ENCODE peak calls at places on chromosomes 5 and 9, in seven cellular contexts. C is ovary, E is A549, U is sigmoid colon, G is heart left ventricle, O is stomach, T is upper lobe of left lung. V is an unnamed sample.

GRCh38 chr5:115459844-115460243 is 84.7 kb downstream of the FEM1C start:
- DNase-seq in T (no peak), O (no peak), C (no peak), E (no peak), U (no peak), G (no peak), V (no peak)

GRCh38 chr9:99018653-99019052 is 74.9 kb downstream of the COL15A1 start:
- DNase-seq in U (no peak), T (no peak), O (no peak), C (no peak), G (no peak), E (no peak), V (no peak)

GRCh38 chr5:140112685-140113179 is 1.2 kb upstream of the PURA start:
- DNase-seq in T (no peak), O (no peak), G (no peak), C (no peak), U (no peak), E (no peak), V (no peak)

GRCh38 chr5:174523311-174524159 is 200.8 kb upstream of the MSX2 start:
- DNase-seq in G (no peak), C (no peak), O (no peak), E (peak; percentile 18), U (no peak), T (no peak), V (no peak)

GRCh38 chr9:34334337-34334824 is 5.0 kb downstream of the NUDT2 start:
- DNase-seq in C (no peak), T (no peak), U (no peak), G (no peak), E (no peak), O (no peak), V (no peak)

GRCh38 chr5:63125862-63126261 is 547.2 kb downstream of the LRRC70 start:
- DNase-seq in U (no peak), T (no peak), G (no peak), E (peak; percentile 24), O (no peak), C (peak; percentile 16), V (no peak)

GRCh38 chr9:133057006-133057405 is 4.8 kb upstream of the CEL start:
- DNase-seq in G (no peak), T (no peak), E (no peak), C (no peak), U (no peak), O (no peak), V (no peak)

GRCh38 chr9:2116073-2116472 is 100.9 kb downstream of the SMARCA2 start:
- DNase-seq in U (no peak), E (peak; percentile 29), O (no peak), C (no peak), G (no peak), T (no peak), V (no peak)

GRCh38 chr5:54619732-54620582 is 102.4 kb downstream of the SNX18 start:
- DNase-seq in E (no peak), U (no peak), O (no peak), G (no peak), T (no peak), C (no peak), V (no peak)

GRCh38 chr5:160742446-160742845 is 109.6 kb downstream of the ATP10B start:
- DNase-seq in G (no peak), U (no peak), O (no peak), T (no peak), C (no peak), E (no peak), V (no peak)

GRCh38 chr5:44183753-44184152 is 205.5 kb downstream of the FGF10 start:
- DNase-seq in O (no peak), C (no peak), U (no peak), G (no peak), T (no peak), E (no peak), V (no peak)

GRCh38 chr9:132703336-132703735 is 33.1 kb downstream of the GTF3C4 start:
- DNase-seq in E (no peak), C (no peak), U (no peak), G (no peak), O (no peak), T (no peak), V (no peak)

GRCh38 chr5:155728857-155729683 is 597.9 kb upstream of the SGCD start:
- DNase-seq in T (peak; percentile 18), U (no peak), C (no peak), E (no peak), G (peak; percentile 71), O (no peak), V (no peak)

GRCh38 chr9:107299437-107299836 is 16.4 kb downstream of the RAD23B start:
- DNase-seq in T (no peak), O (no peak), G (no peak), C (no peak), E (no peak), U (no peak), V (no peak)

GRCh38 chr5:139193928-139194327 is 4.2 kb downstream of the SIL1 start:
- DNase-seq in O (no peak), C (no peak), G (no peak), T (no peak), E (peak; percentile 31), U (no peak), V (no peak)

GRCh38 chr9:13100914-13101572 is 178.4 kb downstream of the MPDZ start:
- DNase-seq in G (no peak), O (no peak), T (no peak), E (no peak), U (no peak), C (no peak), V (no peak)

GRCh38 chr9:114176601-114177295 is 21.4 kb downstream of the COL27A1 start:
- DNase-seq in E (no peak), T (no peak), C (no peak), U (no peak), O (no peak), G (no peak), V (no peak)

GRCh38 chr5:83927140-83927733 is 206.6 kb upstream of the HAPLN1 start:
- DNase-seq in C (no peak), O (peak; percentile 60), G (peak; percentile 33), U (peak; percentile 63), E (peak; percentile 53), T (no peak), V (peak; percentile 39)

GRCh38 chr5:131671409-131671808 is 36.4 kb upstream of the RAPGEF6 start:
- DNase-seq in T (no peak), C (no peak), U (no peak), E (no peak), O (no peak), G (no peak), V (no peak)

GRCh38 chr9:135126480-135127187 is 39.2 kb downstream of the OLFM1 start:
- DNase-seq in T (peak; percentile 63), C (no peak), G (no peak), U (no peak), O (no peak), E (peak; percentile 75), V (peak; percentile 66)

GRCh38 chr5:178211095-178212048 is 7.0 kb downstream of the HNRNPAB start:
- DNase-seq in C (no peak), E (no peak), G (no peak), U (peak; percentile 12), O (no peak), T (no peak), V (no peak)
- TF ChIP-seq POLR2A in C (no peak), E (no peak), G (no peak), U (no peak), O (no peak), T (no peak), V (no peak)

GRCh38 chr5:74519679-74520078 is 120.8 kb downstream of the ENC1 start:
- DNase-seq in G (no peak), E (no peak), T (no peak), O (no peak), U (no peak), C (no peak), V (no peak)
- H3K4me3 ChIP-seq in G (no peak overlapping the region), E (no peak overlapping the region), T (no peak overlapping the region), O (no peak overlapping the region), U (no peak overlapping the region), C (no peak overlapping the region), V (no peak overlapping the region)

GRCh38 chr5:168086104-168086610 is 205.3 kb upstream of the WWC1 start:
- DNase-seq in E (peak; percentile 69), T (no peak), U (peak; percentile 80), O (no peak), C (no peak), G (no peak), V (no peak)
- TF ChIP-seq CTCF in E (peak; percentile 19), T (no peak), U (no peak), O (no peak), C (no peak), G (no peak), V (no peak)

GRCh38 chr9:14347408-14348224 is 33.7 kb upstream of the NFIB start:
- DNase-seq in T (peak; percentile 90), O (no peak), G (peak; percentile 63), U (peak; percentile 77), E (peak; percentile 68), C (no peak), V (peak; percentile 85)
- TF ChIP-seq POLR2A in T (no peak), O (no peak), G (no peak), U (no peak), E (peak; percentile 43), C (no peak), V (no peak)

DNA sequence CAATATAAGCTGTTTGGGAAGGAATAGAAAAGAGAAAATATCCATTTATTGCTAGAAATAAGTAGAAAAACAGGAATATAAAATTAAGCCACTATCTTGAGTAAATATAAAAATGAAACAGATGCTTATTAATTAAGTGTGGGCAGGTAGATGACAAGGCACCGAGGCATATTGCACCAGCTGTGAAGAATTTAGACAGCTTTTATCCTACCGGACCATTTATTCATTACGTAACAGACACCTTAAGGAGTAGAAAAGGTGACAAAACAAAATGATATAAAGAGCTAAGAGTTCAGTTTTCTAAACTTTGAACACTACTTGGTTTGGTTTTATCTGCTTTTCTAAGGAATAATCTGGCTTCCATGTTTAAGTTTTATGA is 404.1 kb downstream of the PTPRD start:
- DNase-seq in O (no peak), C (no peak), G (no peak), U (no peak), T (no peak), E (no peak), V (no peak)
- H3K4me3 ChIP-seq in O (peak overlapping the region; percentile 28), C (no peak overlapping the region), G (peak overlapping the region; percentile 53), U (peak overlapping the region; percentile 35), T (peak overlapping the region; percentile 37), E (peak overlapping the region; percentile 25), V (no peak overlapping the region)

GRCh38 chr5:94785111-94785510 is 166.6 kb downstream of the SLF1 start:
- DNase-seq in C (no peak), U (no peak), T (no peak), O (no peak), E (no peak), G (no peak), V (no peak)
- TF ChIP-seq CTCF in C (no peak), U (no peak), T (no peak), O (no peak), E (no peak), G (no peak), V (no peak)